ENCODE peak calls at places on chromosome 6, in eight cellular contexts. S is iris pigment epithelial cell, Q is left lung, W is HuH-7.5, A is fibroblast of villous mesenchyme, Y is NCI-H1092, U is H7, D is WTC11. K is an unnamed sample.

GRCh38 chr6:9064156-9064555 is 628.8 kb upstream of the SLC35B3 start:
- DNase-seq in Q (no peak), S (no peak), D (no peak), W (no peak), U (no peak), Y (no peak), A (no peak), K (no peak)

GRCh38 chr6:163536770-163537169 is 122.3 kb downstream of the QKI start:
- DNase-seq in W (no peak), A (peak), D (no peak), Y (no peak), U (no peak), S (peak), Q (no peak), K (no peak)

GRCh38 chr6:134870677-134871498 is 79.0 kb downstream of the ALDH8A1 start:
- DNase-seq in S (peak), Y (no peak), U (peak), D (no peak), W (no peak), Q (no peak), A (peak), K (no peak)

GRCh38 chr6:159688977-159689376 is 4.1 kb downstream of the SOD2 start:
- DNase-seq in S (no peak), Q (peak), W (no peak), Y (no peak), A (no peak), U (no peak), D (no peak), K (no peak)

GRCh38 chr6:170111816-170112582 is 178.9 kb downstream of the DLL1 start:
- DNase-seq in S (no peak), A (no peak), Q (no peak), Y (no peak), U (no peak), D (no peak), W (no peak), K (no peak)

GRCh38 chr6:12490904-12491571 is 200.9 kb downstream of the EDN1 start:
- DNase-seq in U (no peak), Y (no peak), S (peak), D (no peak), W (no peak), Q (no peak), A (peak), K (peak)

GRCh38 chr6:3490622-3490980 is 33.8 kb upstream of the SLC22A23 start:
- DNase-seq in Y (no peak), W (no peak), A (no peak), D (no peak), Q (no peak), S (no peak), U (no peak), K (no peak)

GRCh38 chr6:93376026-93376540 is 43.3 kb downstream of the EPHA7 start:
- DNase-seq in A (no peak), D (no peak), S (no peak), U (no peak), W (no peak), Y (no peak), Q (no peak), K (no peak)

GRCh38 chr6:125834347-125834746 is 43.6 kb downstream of the NCOA7 start:
- DNase-seq in D (no peak), Y (no peak), Q (no peak), S (peak), A (peak), W (no peak), U (no peak), K (no peak)

GRCh38 chr6:25089442-25089841 is 153.7 kb upstream of the RIPOR2 start:
- DNase-seq in Y (no peak), U (no peak), A (no peak), D (no peak), Q (no peak), S (peak), W (no peak), K (no peak)

GRCh38 chr6:150813993-150814359 is 51.5 kb upstream of the MTHFD1L start:
- DNase-seq in Y (no peak), D (no peak), A (no peak), Q (no peak), U (no peak), W (no peak), S (peak), K (peak)

GRCh38 chr6:48922837-48923236 is 540.2 kb downstream of the MMUT start:
- DNase-seq in Q (no peak), D (no peak), S (no peak), Y (no peak), U (no peak), W (no peak), A (no peak), K (no peak)

GRCh38 chr6:53792016-53792415 is 2.8 kb upstream of the LRRC1 start:
- DNase-seq in A (no peak), D (no peak), U (no peak), W (no peak), Y (no peak), S (peak), Q (no peak), K (peak)

GRCh38 chr6:44132476-44132875 is 5.1 kb downstream of the TMEM63B start:
- DNase-seq in D (no peak), Y (no peak), S (no peak), A (no peak), W (no peak), Q (no peak), U (no peak), K (no peak)

GRCh38 chr6:85392379-85392778 is 57.5 kb upstream of the NT5E start:
- DNase-seq in D (no peak), W (no peak), Q (no peak), A (no peak), S (peak), Y (no peak), U (no peak), K (no peak)

GRCh38 chr6:117440558-117441525 is 15.1 kb upstream of the ROS1 start:
- DNase-seq in S (peak), A (peak), D (no peak), Q (no peak), U (no peak), W (no peak), Y (no peak), K (peak)

GRCh38 chr6:19024737-19025136 is 637.6 kb downstream of the RNF144B start:
- DNase-seq in Y (peak), Q (no peak), U (peak), S (peak), D (peak), A (peak), W (no peak), K (peak)

GRCh38 chr6:31086788-31087440 is 25.5 kb downstream of the C6orf15 start:
- DNase-seq in W (no peak), D (no peak), Y (no peak), S (peak), Q (no peak), A (peak), U (no peak), K (peak)

GRCh38 chr6:31113861-31114539 is 600 bp upstream of the PSORS1C1 start:
- DNase-seq in U (peak), S (peak), Y (no peak), Q (no peak), W (no peak), D (no peak), A (no peak), K (no peak)

GRCh38 chr6:2734517-2735076 is 16.1 kb downstream of the MYLK4 start:
- DNase-seq in A (no peak), U (peak), Y (no peak), D (peak), S (peak), Q (no peak), W (no peak), K (peak)

GRCh38 chr6:132041706-132042105 is 90.5 kb upstream of the CCN2 start:
- DNase-seq in Q (no peak), Y (no peak), A (no peak), W (no peak), S (peak), D (no peak), U (no peak), K (peak)

GRCh38 chr6:109073344-109074235 is 21.1 kb downstream of the SESN1 start:
- DNase-seq in U (peak), D (no peak), A (peak), S (peak), W (no peak), Q (no peak), Y (peak), K (peak)

GRCh38 chr6:44004625-44005506 is 122.4 kb downstream of the MRPL14 start:
- DNase-seq in Q (no peak), A (no peak), D (no peak), U (peak), Y (peak), S (no peak), W (no peak), K (no peak)

GRCh38 chr6:144659202-144659731 is 374.1 kb downstream of the UTRN start:
- DNase-seq in A (peak), S (peak), Y (no peak), U (peak), Q (peak), W (no peak), D (peak), K (peak)

GRCh38 chr6:121770943-121771342 is 335.5 kb downstream of the GJA1 start:
- DNase-seq in Q (no peak), W (no peak), A (no peak), S (peak), D (no peak), U (no peak), Y (no peak), K (no peak)

GRCh38 chr6:56807335-56807991 is 147.4 kb upstream of the BEND6 start:
- DNase-seq in A (peak), S (peak), W (no peak), D (no peak), Q (no peak), U (no peak), Y (no peak), K (no peak)

GRCh38 chr6:37074053-37074827 is 68.8 kb downstream of the FGD2 start:
- DNase-seq in A (peak), U (no peak), S (no peak), D (no peak), Y (no peak), Q (no peak), W (no peak), K (no peak)

GRCh38 chr6:106739387-106739786 is 110.0 kb downstream of the QRSL1 start:
- DNase-seq in Y (no peak), A (no peak), D (no peak), Q (no peak), S (no peak), U (no peak), W (no peak), K (no peak)

K was measured in trophoblast cell.